ENCODE peak calls at places on chromosome 20, in five cellular contexts. Q is naive thymus-derived CD4-positive, alpha-beta T cell; A is neural progenitor cell; D is HepG2; M is left lung. B is an unnamed sample.

GRCh38 chr20:32957451-32957850 is 46.8 kb downstream of the SUN5 start:
- DNase-seq in D (no peak), Q (no peak), M (no peak), A (no peak), B (no peak)

GRCh38 chr20:33667245-33668086 is 723 bp downstream of the ACTL10 start:
- DNase-seq in Q (peak; percentile 76), D (no peak), A (no peak), M (peak; percentile 97), B (peak; percentile 86)

GRCh38 chr20:5865604-5866003 is 84.7 kb downstream of the TRMT6 start:
- DNase-seq in D (no peak), A (no peak), Q (no peak), M (no peak), B (no peak)

GRCh38 chr20:63697868-63698545 is 1.6 kb downstream of the TNFRSF6B start:
- DNase-seq in A (no peak), Q (no peak), M (peak; percentile 75), D (no peak), B (no peak)

GRCh38 chr20:21796059-21796458 is 90.6 kb downstream of the PAX1 start:
- DNase-seq in M (no peak), D (peak; percentile 32), Q (no peak), A (peak; percentile 25), B (no peak)

GRCh38 chr20:52826321-52826720 is 145.8 kb upstream of the TSHZ2 start:
- DNase-seq in D (no peak), A (no peak), Q (no peak), M (no peak), B (no peak)

GRCh38 chr20:39993737-39994136 is 695.3 kb downstream of the MAFB start:
- DNase-seq in D (no peak), Q (no peak), A (no peak), M (no peak), B (no peak)

GRCh38 chr20:35954907-35955251 is 577 bp upstream of the SCAND1 start:
- DNase-seq in Q (no peak), A (no peak), D (peak; percentile 58), M (no peak), B (no peak)

GRCh38 chr20:8803065-8803464 is 265.8 kb upstream of the PLCB4 start:
- DNase-seq in A (no peak), Q (no peak), D (no peak), M (no peak), B (no peak)

GRCh38 chr20:55649254-55649653 is 356.1 kb downstream of the CBLN4 start:
- DNase-seq in M (no peak), Q (no peak), D (no peak), A (peak; percentile 43), B (no peak)

GRCh38 chr20:18739785-18740184 is 73.8 kb upstream of the SCP2D1 start:
- DNase-seq in A (peak; percentile 48), D (no peak), Q (no peak), M (no peak), B (no peak)

GRCh38 chr20:61658563-61658962 is 406.5 kb downstream of the CDH4 start:
- DNase-seq in Q (no peak), D (no peak), M (no peak), A (no peak), B (no peak)

GRCh38 chr20:9912858-9913434 is 74.1 kb upstream of the PAK5 start:
- DNase-seq in Q (peak; percentile 1), M (no peak), A (peak; percentile 62), D (peak; percentile 59), B (no peak)

GRCh38 chr20:20364016-20364746 is 3.7 kb upstream of the INSM1 start:
- DNase-seq in D (no peak), M (peak; percentile 65), Q (no peak), A (peak; percentile 83), B (no peak)

GRCh38 chr20:22407237-22408193 is 176.9 kb downstream of the FOXA2 start:
- DNase-seq in D (no peak), M (no peak), Q (no peak), A (no peak), B (no peak)

GRCh38 chr20:667351-668034 is 8.1 kb downstream of the SCRT2 start:
- DNase-seq in M (peak; percentile 94), D (peak; percentile 48), Q (no peak), A (peak; percentile 80), B (peak; percentile 83)

GRCh38 chr20:8974009-8974708 is 94.7 kb upstream of the PLCB4 start:
- DNase-seq in M (no peak), Q (no peak), A (no peak), D (no peak), B (no peak)

GRCh38 chr20:59736366-59736765 is 132.0 kb downstream of the PHACTR3 start:
- DNase-seq in D (no peak), M (no peak), Q (no peak), A (no peak), B (peak; percentile 40)

GRCh38 chr20:1338096-1338495 is 9.2 kb upstream of the SDCBP2 start:
- DNase-seq in D (no peak), A (no peak), Q (no peak), M (no peak), B (no peak)

GRCh38 chr20:53795170-53795569 is 201.5 kb upstream of the ZNF217 start:
- DNase-seq in D (no peak), M (no peak), A (no peak), Q (no peak), B (no peak)

GRCh38 chr20:10250902-10251301 is 32.3 kb downstream of the SNAP25 start:
- DNase-seq in D (peak; percentile 42), Q (no peak), A (no peak), M (no peak), B (no peak)

GRCh38 chr20:43448748-43449535 is 8.8 kb upstream of the SRSF6 start:
- DNase-seq in A (peak; percentile 67), M (no peak), D (peak; percentile 70), Q (peak; percentile 39), B (no peak)

GRCh38 chr20:15616626-15617025 is 956.6 kb downstream of the KIF16B start:
- DNase-seq in Q (no peak), A (no peak), D (no peak), M (no peak), B (no peak)

GRCh38 chr20:1734269-1734858 is 76.8 kb upstream of the SIRPG start:
- DNase-seq in D (peak; percentile 23), A (no peak), M (no peak), Q (peak; percentile 48), B (no peak)

GRCh38 chr20:31966991-31967655 is 828 bp upstream of the XKR7 start:
- DNase-seq in A (no peak), D (no peak), M (no peak), Q (no peak), B (no peak)

DNA sequence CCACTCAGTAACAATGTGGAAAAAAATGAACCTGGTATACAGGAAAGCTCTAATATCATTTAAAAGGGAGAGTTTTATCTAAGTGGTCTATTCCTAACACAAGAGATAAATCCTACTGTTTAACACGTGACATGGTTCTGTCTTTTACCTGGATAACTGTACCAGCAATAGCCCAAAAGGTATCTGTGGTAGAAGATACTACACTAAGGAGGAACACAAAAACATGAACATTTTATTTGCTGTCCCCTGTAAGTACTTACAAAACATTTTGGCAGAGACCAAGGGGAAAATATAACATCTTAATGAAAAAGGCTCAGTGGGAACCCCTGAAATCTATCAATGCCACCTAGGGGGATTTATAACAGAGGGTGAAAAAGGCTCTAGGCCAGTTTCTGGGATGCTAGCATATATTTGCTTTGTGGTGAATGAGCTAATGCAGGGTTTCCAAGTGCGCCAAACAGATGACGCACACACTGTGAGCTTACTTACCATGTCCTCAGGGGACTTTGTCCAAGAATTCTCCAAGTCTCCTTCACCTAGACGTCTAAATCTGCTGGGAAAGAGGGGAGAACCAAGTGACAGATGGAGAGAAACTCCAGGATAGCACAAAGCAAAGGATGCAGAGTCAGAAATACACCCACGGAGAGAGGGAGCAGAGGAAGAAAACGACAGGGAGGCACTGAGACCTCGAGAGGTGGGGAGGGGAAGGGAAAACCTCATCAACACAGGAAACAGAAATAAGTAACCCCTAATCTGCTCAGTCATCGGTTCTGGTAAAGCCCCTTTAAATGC is 147.9 kb upstream of the PRND start:
- DNase-seq in Q (no peak), M (no peak), D (no peak), A (no peak), B (no peak)
- H3K27ac ChIP-seq in Q (no peak overlapping the region), M (no peak overlapping the region), D (no peak overlapping the region), A (no peak overlapping the region), B (no peak overlapping the region)

GRCh38 chr20:51378171-51378928 is 164.2 kb downstream of the NFATC2 start:
- DNase-seq in Q (no peak), D (no peak), M (no peak), A (peak; percentile 63), B (peak; percentile 48)
- H3K27me3 ChIP-seq in Q (no peaks in the 10 kb centered on the region), D (no peaks in the 10 kb centered on the region), M (no peaks in the 10 kb centered on the region), A (no peaks in the 10 kb centered on the region), B (no peaks in the 10 kb centered on the region)

GRCh38 chr20:44641305-44641704 is 10.2 kb downstream of the ADA start:
- DNase-seq in M (peak; percentile 34), D (no peak), Q (no peak), A (no peak), B (no peak)

GRCh38 chr20:44635877-44636276 is 15.6 kb downstream of the ADA start:
- DNase-seq in Q (no peak), A (no peak), D (no peak), M (peak; percentile 14), B (no peak)

GRCh38 chr20:44640522-44640921 is 11.0 kb downstream of the ADA start:
- DNase-seq in A (no peak), M (no peak), Q (no peak), D (no peak), B (no peak)

GRCh38 chr20:44637042-44637441 is 14.5 kb downstream of the ADA start:
- DNase-seq in A (no peak), D (no peak), M (peak; percentile 6), Q (no peak), B (no peak)

DNA sequence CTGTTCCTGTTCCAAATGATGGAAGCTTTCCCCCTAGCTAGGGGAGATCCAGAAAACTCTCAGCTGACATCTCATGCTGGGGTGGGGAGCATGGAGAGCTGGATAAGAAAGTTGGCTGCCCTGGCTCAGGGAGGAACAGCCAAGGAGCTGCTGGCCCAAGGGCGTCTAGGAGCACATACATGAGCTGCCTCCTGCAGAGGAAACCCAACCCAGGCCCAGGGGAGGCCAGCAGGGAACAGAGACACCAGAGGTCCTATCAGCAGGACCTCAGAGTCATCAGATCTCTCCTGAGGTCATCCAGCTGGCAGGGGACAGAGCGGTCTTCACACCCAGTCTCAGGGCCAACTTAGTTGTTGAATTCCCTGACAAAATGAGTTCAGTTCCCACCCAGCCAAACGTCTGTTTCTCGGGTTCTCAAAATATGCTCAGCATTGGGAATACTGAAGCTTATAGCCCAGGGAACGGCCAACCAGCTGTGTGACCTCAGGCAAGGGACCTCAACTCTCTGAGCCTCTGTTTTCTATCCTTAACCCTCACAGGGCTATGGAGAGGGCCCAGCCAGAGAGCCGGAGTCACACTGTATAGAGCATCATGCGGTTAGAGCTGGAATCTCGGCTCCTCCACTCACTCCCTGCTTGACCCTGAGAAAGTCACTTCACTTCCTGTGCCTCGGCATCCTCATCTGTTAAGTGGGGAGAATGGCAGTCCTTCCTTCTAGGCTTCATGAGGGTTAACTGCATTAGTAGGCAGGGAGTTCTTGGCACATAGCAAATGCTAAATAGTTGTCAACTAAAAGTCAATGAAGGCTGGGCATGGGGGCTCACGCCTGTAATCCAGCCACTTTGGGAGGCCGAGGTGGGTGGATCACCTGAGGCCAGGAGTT is 13.8 kb downstream of the ADA start:
- DNase-seq in A (no peak), D (no peak), Q (no peak), M (peak; percentile 42), B (no peak)
- H3K27ac ChIP-seq in A (no peak overlapping the region), D (no peak overlapping the region), Q (no peak overlapping the region), M (no peak overlapping the region), B (no peak overlapping the region)

DNA sequence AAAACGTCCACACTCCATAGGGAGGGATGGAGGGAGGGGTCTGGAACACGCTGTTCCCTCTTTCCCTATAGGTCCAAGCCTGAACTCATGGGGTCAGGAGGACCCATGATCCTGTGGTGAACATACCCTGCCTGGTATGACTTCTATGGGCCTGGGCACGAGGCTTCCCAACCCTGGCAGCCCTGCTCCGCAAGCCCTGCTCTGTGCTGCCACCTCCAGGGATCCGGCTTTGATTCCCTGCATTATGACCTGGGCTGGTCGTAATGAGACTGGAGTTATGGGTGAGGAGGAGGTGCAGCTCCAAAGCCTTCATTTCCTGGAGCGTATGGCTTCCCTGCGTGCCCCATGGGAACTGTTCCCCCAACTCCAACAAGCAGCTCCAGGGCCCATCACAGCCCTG is 54.9 kb downstream of the CDH22 start:
- DNase-seq in D (peak; percentile 29), A (peak; percentile 64), M (no peak), Q (no peak), B (no peak)
- H3K27me3 ChIP-seq in D (peaks cover 12% of the 10 kb centered on the region), A (peaks cover 75% of the 10 kb centered on the region), M (peaks cover 42% of the 10 kb centered on the region), Q (no peaks in the 10 kb centered on the region), B (peaks cover 65% of the 10 kb centered on the region)

B was measured in upper lobe of right lung.